ENCODE peak calls at places on chromosome 19, in four cellular contexts. H is tibial artery, U is uterus, Q is glutamatergic neuron. G is an unnamed sample.

GRCh38 chr19:27745978-27746542 is 1466.9 kb downstream of the UQCRFS1 start:
- DNase-seq in U (no peak), H (no peak), Q (no peak), G (no peak)

GRCh38 chr19:4374451-4375163 is 25.7 kb downstream of the SH3GL1 start:
- DNase-seq in H (peak), U (peak), Q (no peak), G (no peak)

GRCh38 chr19:35380450-35381124 is 9.7 kb downstream of the GPR42 start:
- DNase-seq in H (no peak), Q (no peak), U (no peak), G (no peak)

GRCh38 chr19:50427997-50428425 is 4.7 kb upstream of the MYBPC2 start:
- DNase-seq in H (peak), U (peak), Q (no peak), G (no peak)

GRCh38 chr19:8575467-8575997 is 1.7 kb downstream of the MYO1F start:
- DNase-seq in H (no peak), Q (no peak), U (no peak), G (no peak)

GRCh38 chr19:40578442-40578908 is 1.8 kb downstream of the SHKBP1 start:
- DNase-seq in U (no peak), Q (no peak), H (no peak), G (no peak)

GRCh38 chr19:10404888-10405808 is 1.8 kb upstream of the CDC37 start:
- DNase-seq in Q (no peak), H (no peak), U (no peak), G (no peak)

GRCh38 chr19:45571457-45572220 is 13.0 kb downstream of the OPA3 start:
- DNase-seq in Q (no peak), U (no peak), H (no peak), G (no peak)

GRCh38 chr19:43639507-43640423 is at the start of gene CADM4:
- DNase-seq in Q (peak), U (peak), H (no peak), G (peak)

GRCh38 chr19:31427857-31428256 is 78.6 kb upstream of the TSHZ3 start:
- DNase-seq in Q (no peak), U (no peak), H (no peak), G (no peak)

GRCh38 chr19:16435238-16435911 is 36.4 kb downstream of the EPS15L1 start:
- DNase-seq in U (peak), H (peak), Q (no peak), G (no peak)

GRCh38 chr19:46009530-46010510 is 13.0 kb downstream of the PGLYRP1 start:
- DNase-seq in U (peak), H (peak), Q (peak), G (peak)

GRCh38 chr19:36267061-36267845 is 52.3 kb downstream of the ZNF146 start:
- DNase-seq in H (no peak), Q (no peak), U (no peak), G (no peak)

GRCh38 chr19:40584007-40584406 is 7.3 kb downstream of the SHKBP1 start:
- DNase-seq in U (no peak), Q (no peak), H (no peak), G (no peak)

GRCh38 chr19:17246681-17247425 is 1.1 kb upstream of the NR2F6 start:
- DNase-seq in H (no peak), Q (peak), U (no peak), G (no peak)

GRCh38 chr19:18683109-18683954 is at the start of gene CRTC1:
- DNase-seq in H (peak), U (peak), Q (peak), G (peak)

GRCh38 chr19:3986260-3987041 is 1.2 kb upstream of the EEF2 start:
- DNase-seq in H (peak), U (no peak), Q (no peak), G (peak)

DNA sequence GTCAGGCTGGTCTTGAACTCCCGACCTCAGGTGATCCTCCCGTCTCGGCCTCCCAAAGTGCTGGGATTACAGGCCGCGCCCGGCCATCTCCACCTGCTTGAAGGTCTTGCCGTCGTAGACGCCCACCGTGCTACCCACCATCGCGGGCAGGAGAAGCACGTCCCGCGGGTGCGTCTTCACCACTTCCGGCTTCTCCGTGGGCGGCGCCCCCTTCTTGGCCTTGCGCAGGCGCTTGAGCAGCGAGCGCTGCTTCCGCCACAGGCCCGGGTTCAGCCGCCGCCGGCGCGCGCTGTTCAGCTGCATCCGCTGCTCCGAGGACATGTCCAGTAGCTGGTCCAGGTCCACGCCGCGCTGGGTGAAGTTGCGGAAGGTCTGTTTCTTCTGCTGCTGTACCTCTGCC is 21.6 kb downstream of the EFNA2 start:
- DNase-seq in Q (no peak), H (no peak), U (no peak), G (no peak)
- TF ChIP-seq CTCF in Q (no peak), H (no peak), U (no peak), G (no peak)

DNA sequence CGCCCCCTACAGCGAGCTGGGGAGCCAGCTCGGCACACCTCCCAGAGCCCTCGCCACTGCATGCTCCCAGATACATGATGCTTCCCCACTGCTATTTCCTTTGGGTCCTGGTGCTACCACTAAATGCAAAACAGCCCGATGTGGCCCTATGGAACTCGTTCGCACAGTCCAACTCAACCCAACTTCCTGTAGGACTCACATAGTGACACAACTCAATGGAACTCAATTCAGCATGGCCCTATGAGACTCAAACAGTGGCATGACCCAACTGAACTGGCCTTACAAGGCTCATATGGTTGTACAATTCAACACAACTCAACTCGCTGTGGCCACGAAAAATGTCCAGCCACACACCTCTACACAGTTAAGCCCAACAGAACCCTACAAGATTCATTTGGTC is 3.5 kb downstream of the KCNA7 start:
- DNase-seq in Q (no peak), U (no peak), H (no peak), G (no peak)
- TF ChIP-seq CTCF in Q (no peak), U (no peak), H (no peak), G (no peak)

DNA sequence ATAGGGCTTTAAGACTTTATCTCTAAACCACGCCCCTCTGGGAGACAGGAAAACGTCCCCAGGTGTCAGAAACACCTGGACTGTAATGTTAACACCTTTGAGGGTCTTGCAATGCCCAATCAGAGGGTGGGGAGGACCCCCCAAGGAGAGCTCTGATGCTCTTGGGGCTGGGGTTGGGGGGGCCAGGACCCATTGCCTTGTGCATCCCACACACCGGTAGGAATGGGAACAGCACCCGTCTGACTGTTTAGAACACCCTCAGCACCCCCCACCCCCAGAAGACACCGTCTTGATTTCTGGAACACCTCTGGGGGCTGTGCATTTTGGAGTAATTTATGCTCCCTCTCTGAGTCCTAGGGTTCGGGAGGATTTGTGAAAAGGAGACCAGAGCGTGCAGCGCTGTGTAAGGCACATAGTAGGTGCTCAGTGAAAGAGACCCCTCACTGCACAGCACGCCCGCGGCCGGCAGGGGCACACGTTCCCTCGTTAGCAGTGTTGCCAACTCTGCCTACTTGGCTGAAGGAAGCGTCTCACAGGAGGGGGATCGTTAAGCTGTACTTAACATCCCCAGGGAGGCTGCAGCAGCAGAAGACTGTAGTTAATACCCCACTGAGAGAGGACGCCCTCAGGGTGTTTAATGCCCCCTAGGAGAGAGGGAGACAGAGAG is 2.8 kb upstream of the ERFL start:
- DNase-seq in H (no peak), U (no peak), Q (peak), G (no peak)
- TF ChIP-seq CTCF in H (no peak), U (no peak), Q (peak), G (peak)

GRCh38 chr19:33375760-33376159 is 2.3 kb downstream of the CEBPG start:
- DNase-seq in Q (no peak), U (peak), H (no peak), G (no peak)

GRCh38 chr19:33376423-33376822 is 2.9 kb downstream of the CEBPG start:
- DNase-seq in U (peak), H (peak), Q (no peak), G (no peak)

GRCh38 chr19:33373701-33374405 is at the start of gene CEBPG:
- DNase-seq in Q (peak), H (no peak), U (peak), G (peak)

GRCh38 chr19:33375156-33375744 is 1.7 kb downstream of the CEBPG start:
- DNase-seq in H (no peak), Q (no peak), U (no peak), G (no peak)

DNA sequence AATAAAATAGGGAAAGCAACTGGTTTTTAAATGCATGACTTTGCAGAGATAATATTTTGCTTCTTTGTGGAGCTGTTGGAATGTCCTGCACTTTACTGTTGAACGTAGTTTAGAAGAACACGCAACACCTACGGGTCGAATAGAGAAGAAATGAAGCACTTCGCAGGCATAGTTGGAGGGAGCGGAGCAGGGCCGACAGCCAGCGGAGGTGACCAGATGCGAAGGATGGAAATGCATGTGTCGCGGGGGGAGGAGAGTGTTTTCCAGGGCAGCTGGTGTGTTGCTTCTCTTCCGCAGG is 846 bp downstream of the CEBPG start:
- DNase-seq in Q (no peak), U (no peak), H (no peak), G (peak)
- TF ChIP-seq CTCF in Q (no peak), U (no peak), H (no peak), G (no peak)

GRCh38 chr19:15381864-15382263 is 2.3 kb upstream of the AKAP8 start:
- DNase-seq in H (no peak), Q (no peak), U (no peak), G (no peak)

GRCh38 chr19:15378529-15379082 is 981 bp downstream of the AKAP8 start:
- DNase-seq in U (no peak), Q (peak), H (peak), G (peak)

GRCh38 chr19:15379996-15380647 is 535 bp upstream of the AKAP8 start:
- DNase-seq in Q (peak), H (peak), U (peak), G (peak)

GRCh38 chr19:15381429-15381828 is 1.8 kb upstream of the AKAP8 start:
- DNase-seq in Q (no peak), U (no peak), H (no peak), G (no peak)

DNA sequence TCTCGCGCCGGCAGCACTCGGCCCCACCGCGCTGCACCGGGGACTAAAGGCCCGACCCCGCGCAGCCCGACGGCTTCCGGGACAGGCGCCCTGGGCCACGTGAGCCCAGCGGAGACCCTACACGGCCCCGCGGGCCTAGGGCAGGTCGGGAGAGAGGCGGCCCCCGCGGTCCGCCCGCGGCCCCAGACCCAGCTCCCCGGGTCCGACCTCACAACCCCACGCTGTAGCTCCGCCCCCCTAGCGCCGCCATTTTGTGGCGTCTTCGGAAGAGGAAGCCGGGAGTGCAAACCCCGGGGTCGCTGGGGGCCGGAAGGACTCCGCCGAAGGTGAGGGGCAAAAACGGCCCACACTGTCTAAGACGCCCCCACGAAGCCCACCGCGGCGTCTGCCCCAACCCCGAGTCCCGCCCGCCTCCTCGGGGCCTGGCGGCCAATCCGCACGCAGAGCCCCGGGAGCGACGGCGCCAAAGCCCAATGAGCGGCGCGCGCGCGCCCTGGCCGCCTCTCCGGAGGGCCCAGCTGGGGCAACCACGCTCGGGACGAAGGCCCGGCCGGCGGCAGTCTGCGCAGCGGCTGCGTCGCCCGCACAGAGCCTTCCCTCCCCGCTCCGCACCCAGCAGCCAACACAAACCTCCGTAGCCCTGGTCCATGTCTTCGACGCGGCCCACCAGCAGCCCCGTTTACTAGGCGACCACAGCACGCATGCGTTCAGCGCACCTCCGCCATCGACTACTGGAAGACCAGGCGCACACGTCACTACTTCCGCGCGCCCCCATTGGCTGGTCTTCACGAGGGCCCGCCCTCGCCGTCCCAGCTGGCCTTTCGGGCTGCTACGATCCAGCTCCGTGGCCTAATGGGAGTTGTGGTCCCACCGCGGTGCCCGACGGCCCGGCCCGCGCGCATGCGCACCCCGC is at the start of gene AKAP8:
- DNase-seq in U (peak), H (peak), Q (peak), G (peak)
- TF ChIP-seq CTCF in U (peak), H (no peak), Q (no peak), G (no peak)

DNA sequence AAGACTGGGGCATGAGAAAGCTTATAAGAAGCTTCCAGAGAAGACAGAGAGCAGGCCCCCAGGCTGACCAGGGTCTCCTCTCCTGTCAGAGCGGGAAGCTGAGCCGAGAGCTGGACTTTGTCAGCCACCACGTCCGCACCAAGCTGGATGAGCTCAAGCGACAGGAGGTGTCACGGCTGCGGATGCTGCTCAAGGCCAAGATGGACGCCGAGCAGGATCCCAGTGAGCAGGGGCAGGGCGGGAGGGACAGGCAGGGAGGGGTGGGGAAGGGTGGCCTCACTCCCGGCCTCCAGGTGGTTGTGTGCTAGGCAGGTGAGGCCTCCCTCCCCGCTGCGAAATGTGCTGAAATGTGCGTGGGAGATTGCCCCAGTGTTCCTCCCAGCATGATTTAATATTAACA is 5.6 kb downstream of the NUCB1 start:
- DNase-seq in Q (no peak), H (no peak), U (no peak), G (no peak)
- TF ChIP-seq CTCF in Q (no peak), H (no peak), U (no peak), G (no peak)

DNA sequence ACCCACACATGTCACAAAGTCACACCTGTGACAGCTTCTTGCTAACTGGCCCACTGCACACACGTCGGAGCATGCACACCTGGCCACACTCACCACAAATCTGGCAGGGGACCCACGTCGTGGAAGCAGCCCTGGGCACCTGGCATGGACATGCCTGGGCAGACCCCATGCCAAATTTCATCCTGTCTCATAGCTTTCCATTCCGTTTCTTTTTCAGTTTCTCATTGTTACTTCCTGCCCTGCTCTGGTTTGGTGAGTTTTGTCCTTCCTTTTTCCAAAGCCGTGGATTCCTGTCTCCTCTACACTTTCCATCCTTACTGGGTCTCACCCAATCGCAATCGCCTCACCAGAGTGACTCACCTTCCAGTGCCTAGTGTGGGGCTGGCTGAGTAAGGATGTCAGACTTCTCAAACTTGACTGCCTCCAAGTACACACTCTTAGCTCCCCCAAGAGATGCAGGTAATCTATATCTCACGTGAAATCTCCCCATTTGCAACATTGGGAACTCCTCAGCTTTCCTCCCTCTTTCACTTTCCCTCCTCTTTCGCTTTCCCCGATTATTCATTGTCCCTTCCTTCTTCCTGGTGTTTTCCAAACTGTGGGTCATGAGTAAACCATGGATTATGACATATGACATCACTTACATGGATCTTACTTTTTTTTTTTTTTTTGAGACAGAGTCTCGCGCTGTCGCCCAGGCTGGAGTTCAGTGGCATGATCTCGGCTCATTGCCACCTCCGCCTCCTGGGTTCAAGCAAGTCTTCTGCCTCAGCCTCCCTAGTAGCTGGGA is 1.6 kb upstream of the BBC3 start:
- DNase-seq in H (no peak), U (no peak), Q (no peak), G (peak)
- TF ChIP-seq CTCF in H (no peak), U (no peak), Q (no peak), G (no peak)

GRCh38 chr19:39052243-39052746 is 19.9 kb upstream of the FBXO27 start:
- DNase-seq in H (peak), Q (peak), U (peak), G (peak)
- TF ChIP-seq CTCF in H (peak), Q (peak), U (peak), G (peak)

GRCh38 chr19:29749450-29749849 is 34.4 kb upstream of the C19orf12 start:
- DNase-seq in Q (no peak), U (no peak), H (no peak), G (no peak)
- TF ChIP-seq CTCF in Q (no peak), U (no peak), H (no peak), G (no peak)